ENCODE peak calls at places on chromosomes 13 and 19, in five cellular contexts. T, O, M, D and Q are unnamed samples.

GRCh38 chr19:44254496-44254895 is 5.2 kb upstream of the ZNF233 start:
- DNase-seq in O (no peak), M (no peak), T (no peak), D (no peak), Q (no peak)

GRCh38 chr19:48378194-48378570 is 13.2 kb downstream of the KDELR1 start:
- DNase-seq in O (no peak), D (no peak), M (no peak), T (no peak), Q (no peak)

GRCh38 chr13:56902276-56902675 is 238.4 kb upstream of the PRR20A start:
- DNase-seq in M (no peak), D (no peak), T (no peak), O (no peak), Q (no peak)

GRCh38 chr19:1624458-1624857 is 19.2 kb upstream of the UQCR11 start:
- DNase-seq in M (peak; percentile 61), T (peak; percentile 69), D (no peak), O (peak; percentile 60), Q (no peak)

GRCh38 chr19:10968527-10969081 is 7.8 kb downstream of the SMARCA4 start:
- DNase-seq in O (no peak), T (no peak), M (no peak), D (no peak), Q (no peak)

GRCh38 chr13:51731759-51732158 is 72.2 kb downstream of the DHRS12 start:
- DNase-seq in O (no peak), D (no peak), M (no peak), T (no peak), Q (no peak)

GRCh38 chr19:15612342-15612741 is 2.7 kb upstream of the CYP4F8 start:
- DNase-seq in D (peak; percentile 3), M (no peak), T (no peak), O (no peak), Q (no peak)

GRCh38 chr19:10800488-10800887 is 35.5 kb downstream of the TMED1 start:
- DNase-seq in D (no peak), O (peak; percentile 74), T (no peak), M (no peak), Q (no peak)

GRCh38 chr19:54464624-54465266 is 1.2 kb upstream of the LENG9 start:
- DNase-seq in T (peak; percentile 94), M (peak; percentile 96), O (peak; percentile 95), D (peak; percentile 89), Q (peak; percentile 94)

GRCh38 chr13:95411641-95412040 is 110.4 kb upstream of the ABCC4 start:
- DNase-seq in T (no peak), O (no peak), M (no peak), D (no peak), Q (no peak)

GRCh38 chr13:96636310-96636709 is 358.0 kb downstream of the OXGR1 start:
- DNase-seq in M (no peak), T (no peak), D (no peak), O (no peak), Q (no peak)

GRCh38 chr19:10748924-10749434 is 31.1 kb downstream of the DNM2 start:
- DNase-seq in T (no peak), M (no peak), D (no peak), O (peak; percentile 51), Q (no peak)

GRCh38 chr13:39765801-39766463 is 110.5 kb downstream of the COG6 start:
- DNase-seq in T (peak; percentile 54), O (peak; percentile 49), M (no peak), D (peak; percentile 88), Q (no peak)

GRCh38 chr13:109256866-109257760 is 529.3 kb downstream of the IRS2 start:
- DNase-seq in T (no peak), O (no peak), D (peak; percentile 83), M (peak; percentile 94), Q (peak; percentile 68)

GRCh38 chr19:45075215-45076028 is 856 bp downstream of the ZNF296 start:
- DNase-seq in T (peak; percentile 84), D (peak; percentile 69), M (peak; percentile 83), O (peak; percentile 35), Q (peak; percentile 80)

GRCh38 chr13:97000295-97000925 is 6.1 kb upstream of the OXGR1 start:
- DNase-seq in M (no peak), T (no peak), O (no peak), D (no peak), Q (no peak)

GRCh38 chr13:89003656-89004055 is 1332.5 kb downstream of the SLITRK5 start:
- DNase-seq in D (no peak), M (no peak), T (no peak), O (no peak), Q (no peak)

GRCh38 chr19:45901912-45902650 is at the start of gene MYPOP:
- DNase-seq in T (no peak), D (peak; percentile 21), O (no peak), M (no peak), Q (no peak)

GRCh38 chr13:51560336-51560735 is 23.9 kb upstream of the WDFY2 start:
- DNase-seq in O (no peak), T (no peak), D (no peak), M (no peak), Q (no peak)

GRCh38 chr19:29909545-29909944 is 32.5 kb upstream of the URI1 start:
- DNase-seq in M (no peak), T (no peak), O (no peak), D (no peak), Q (no peak)

GRCh38 chr19:9456018-9456689 is 20.8 kb upstream of the ZNF266 start:
- DNase-seq in T (no peak), M (no peak), D (no peak), O (no peak), Q (no peak)

GRCh38 chr13:71242191-71242590 is 624.8 kb downstream of the DACH1 start:
- DNase-seq in M (no peak), O (no peak), T (no peak), D (no peak), Q (no peak)

GRCh38 chr19:16260160-16260793 is 62.6 kb downstream of the AP1M1 start:
- DNase-seq in D (no peak), T (peak; percentile 17), O (no peak), M (no peak), Q (no peak)

GRCh38 chr19:48867119-48867921 is 1.1 kb downstream of the PLEKHA4 start:
- DNase-seq in T (no peak), M (peak; percentile 60), O (no peak), D (no peak), Q (peak; percentile 63)

GRCh38 chr19:42872608-42873007 is 6.9 kb downstream of the PSG1 start:
- DNase-seq in T (no peak), M (no peak), D (no peak), O (no peak), Q (no peak)
- TF ChIP-seq CTCF in T (no peak), M (no peak), D (no peak), O (no peak), Q (no peak)

GRCh38 chr19:18306903-18307681 is 15.8 kb downstream of the LSM4 start:
- DNase-seq in M (no peak), O (no peak), D (no peak), T (no peak), Q (no peak)

GRCh38 chr19:18301718-18302111 is 20.3 kb upstream of the JUND start:
- DNase-seq in O (no peak), D (no peak), T (no peak), M (no peak), Q (no peak)

GRCh38 chr19:18306209-18306902 is 16.5 kb downstream of the LSM4 start:
- DNase-seq in T (no peak), M (no peak), D (no peak), O (no peak), Q (no peak)

GRCh38 chr19:18304194-18304495 is 18.7 kb downstream of the LSM4 start:
- DNase-seq in O (no peak), D (no peak), M (no peak), T (peak; percentile 81), Q (no peak)

DNA sequence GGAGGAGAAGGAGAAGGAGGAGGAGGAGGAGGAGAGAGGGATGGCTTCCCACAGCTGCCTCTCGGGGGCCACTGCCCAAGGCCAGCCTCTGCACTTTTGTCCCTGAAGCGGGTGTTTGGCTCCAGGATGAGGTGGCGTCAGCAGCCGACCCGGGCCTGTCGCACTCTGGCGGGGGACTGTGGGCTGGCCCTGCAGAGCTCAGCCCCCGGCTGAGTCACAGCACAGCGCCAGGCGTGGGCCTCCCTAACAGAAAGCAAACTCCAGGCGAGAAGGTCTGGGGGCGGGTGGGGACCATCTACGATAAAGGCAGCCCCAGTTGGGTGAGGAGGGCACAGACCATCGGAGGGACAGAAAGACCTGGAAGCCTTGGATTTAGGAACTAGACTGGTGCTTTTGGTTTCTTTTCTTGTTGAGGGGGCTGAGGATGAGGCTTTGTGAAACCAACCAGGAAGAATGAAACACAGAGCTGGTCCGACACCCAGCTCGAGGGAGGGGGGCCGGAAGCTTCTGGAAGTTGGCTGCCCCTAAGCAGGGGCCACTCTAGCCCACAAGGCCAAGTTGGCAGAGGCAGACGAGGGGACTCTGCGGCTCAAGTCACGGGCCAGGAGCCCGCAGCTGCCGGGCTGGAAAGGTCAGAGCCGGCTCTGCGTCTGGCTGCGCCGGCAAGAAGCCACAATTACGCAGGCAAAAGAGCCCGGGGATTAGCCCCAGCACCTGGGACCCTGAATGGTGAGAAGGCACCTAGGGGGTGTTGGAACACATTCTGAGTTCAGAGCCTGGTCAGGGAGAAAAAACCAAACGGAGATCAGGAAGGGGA is 18.2 kb downstream of the LSM4 start:
- DNase-seq in M (peak; percentile 65), O (peak; percentile 85), D (peak; percentile 75), T (peak; percentile 94), Q (peak; percentile 94)
- TF ChIP-seq CTCF in M (no peak), O (no peak), D (no peak), T (no peak), Q (no peak)

DNA sequence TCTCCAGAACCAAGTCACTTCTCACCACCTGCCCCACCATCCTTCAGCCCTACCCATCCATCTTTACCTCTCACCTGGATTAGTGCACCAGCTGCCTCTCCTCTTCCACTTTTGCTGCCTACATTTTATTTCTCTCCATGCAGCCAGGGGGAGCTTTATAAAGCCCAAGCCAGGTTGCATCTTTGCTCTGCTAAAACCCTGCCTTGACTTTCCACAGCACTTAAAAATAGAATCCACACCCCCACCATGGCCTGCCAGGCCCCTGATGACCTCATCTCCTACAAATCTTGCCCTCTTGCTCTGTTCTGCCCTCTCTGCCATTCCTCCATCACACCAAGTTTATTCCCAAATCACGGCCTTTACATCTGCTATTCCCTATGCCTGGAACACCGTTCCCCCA is 1.8 kb downstream of the HOOK2 start:
- DNase-seq in M (no peak), O (no peak), D (no peak), T (no peak), Q (no peak)
- TF ChIP-seq CTCF in M (no peak), O (no peak), D (no peak), T (peak; percentile 46), Q (peak; percentile 49)

GRCh38 chr13:105139380-105140285 is 1395.8 kb downstream of the EFNB2 start:
- DNase-seq in T (peak; percentile 37), M (peak; percentile 45), O (peak; percentile 29), D (peak; percentile 18), Q (peak; percentile 59)

GRCh38 chr13:105142556-105142955 is 1392.9 kb downstream of the EFNB2 start:
- DNase-seq in O (no peak), M (no peak), T (no peak), D (no peak), Q (no peak)

GRCh38 chr13:105144936-105145335 is 1390.5 kb downstream of the EFNB2 start:
- DNase-seq in T (no peak), O (no peak), D (no peak), M (no peak), Q (no peak)

GRCh38 chr13:105147481-105147880 is 1388.0 kb downstream of the EFNB2 start:
- DNase-seq in O (no peak), D (no peak), T (no peak), M (no peak), Q (no peak)

DNA sequence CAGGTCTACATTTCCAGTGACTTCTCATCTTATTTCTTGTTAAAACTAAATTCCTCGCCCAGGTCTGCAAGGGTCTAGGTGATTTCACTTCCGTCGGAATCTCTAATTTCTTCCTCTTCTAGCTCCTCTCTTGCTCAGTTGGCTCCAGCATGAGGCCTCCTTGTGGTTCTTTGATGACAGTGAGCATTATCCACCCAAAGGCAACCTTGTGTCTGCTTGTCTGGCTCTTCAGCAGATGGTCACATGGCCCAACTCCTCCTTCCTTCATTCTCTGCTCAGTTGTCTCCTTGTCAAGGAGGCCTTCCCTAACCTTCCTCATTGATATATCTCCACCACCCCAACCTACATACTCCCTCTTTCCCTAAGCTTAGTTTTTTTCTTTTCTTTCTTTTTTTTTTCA is 1391.4 kb downstream of the EFNB2 start:
- DNase-seq in D (no peak), T (no peak), O (no peak), M (no peak), Q (no peak)
- TF ChIP-seq CTCF in D (no peak), T (no peak), O (no peak), M (no peak), Q (no peak)